ENCODE peak calls at places on chromosome 2, in six cellular contexts. One of them, this sample, is unnamed.

GRCh38 chr2:98155721-98156120 is 68.8 kb downstream of the VWA3B start:
- DNase-seq in AG09309: no peak
- DNase-seq in activated CD4-positive, CD25-positive, alpha-beta regulatory T cell: no peak
- DNase-seq in esophagus squamous epithelium: no peak
- DNase-seq in occipital lobe: no peak
- DNase-seq in nephron progenitor cell: no peak
- DNase-seq in this sample: no peak

GRCh38 chr2:84781942-84782716 is 98.8 kb downstream of the TRABD2A start:
- DNase-seq in AG09309: no peak
- DNase-seq in activated CD4-positive, CD25-positive, alpha-beta regulatory T cell: no peak
- DNase-seq in esophagus squamous epithelium: no peak
- DNase-seq in occipital lobe: no peak
- DNase-seq in nephron progenitor cell: no peak
- DNase-seq in this sample: no peak

GRCh38 chr2:240956935-240957655 is 41.3 kb upstream of the SNED1 start:
- DNase-seq in AG09309: no peak
- DNase-seq in activated CD4-positive, CD25-positive, alpha-beta regulatory T cell: no peak
- DNase-seq in esophagus squamous epithelium: no peak
- DNase-seq in occipital lobe: no peak
- DNase-seq in nephron progenitor cell: no peak
- DNase-seq in this sample: peak

GRCh38 chr2:147030966-147031760 is 813.7 kb upstream of the ACVR2A start:
- DNase-seq in AG09309: no peak
- DNase-seq in activated CD4-positive, CD25-positive, alpha-beta regulatory T cell: no peak
- DNase-seq in esophagus squamous epithelium: no peak
- DNase-seq in occipital lobe: no peak
- DNase-seq in nephron progenitor cell: no peak
- DNase-seq in this sample: no peak

GRCh38 chr2:150981826-150982225 is 279.8 kb downstream of the RBM43 start:
- DNase-seq in AG09309: no peak
- DNase-seq in activated CD4-positive, CD25-positive, alpha-beta regulatory T cell: no peak
- DNase-seq in esophagus squamous epithelium: no peak
- DNase-seq in occipital lobe: no peak
- DNase-seq in nephron progenitor cell: no peak
- DNase-seq in this sample: no peak

GRCh38 chr2:7648381-7648780 is 731.2 kb downstream of the RNF144A start:
- DNase-seq in AG09309: no peak
- DNase-seq in activated CD4-positive, CD25-positive, alpha-beta regulatory T cell: no peak
- DNase-seq in esophagus squamous epithelium: no peak
- DNase-seq in occipital lobe: no peak
- DNase-seq in nephron progenitor cell: no peak
- DNase-seq in this sample: no peak

GRCh38 chr2:10352361-10352760 is 49.7 kb downstream of the HPCAL1 start:
- DNase-seq in AG09309: no peak
- DNase-seq in activated CD4-positive, CD25-positive, alpha-beta regulatory T cell: no peak
- DNase-seq in esophagus squamous epithelium: no peak
- DNase-seq in occipital lobe: no peak
- DNase-seq in nephron progenitor cell: no peak
- DNase-seq in this sample: no peak

GRCh38 chr2:233353769-233354499 is at the start of gene DGKD:
- DNase-seq in AG09309: no peak
- DNase-seq in activated CD4-positive, CD25-positive, alpha-beta regulatory T cell: peak
- DNase-seq in esophagus squamous epithelium: no peak
- DNase-seq in occipital lobe: no peak
- DNase-seq in nephron progenitor cell: peak
- DNase-seq in this sample: peak

GRCh38 chr2:218981390-218982311 is 3.3 kb downstream of the FEV start:
- DNase-seq in AG09309: no peak
- DNase-seq in activated CD4-positive, CD25-positive, alpha-beta regulatory T cell: no peak
- DNase-seq in esophagus squamous epithelium: no peak
- DNase-seq in occipital lobe: no peak
- DNase-seq in nephron progenitor cell: peak
- DNase-seq in this sample: no peak

GRCh38 chr2:100241236-100241635 is 81.1 kb downstream of the LONRF2 start:
- DNase-seq in AG09309: no peak
- DNase-seq in activated CD4-positive, CD25-positive, alpha-beta regulatory T cell: no peak
- DNase-seq in esophagus squamous epithelium: no peak
- DNase-seq in occipital lobe: no peak
- DNase-seq in nephron progenitor cell: no peak
- DNase-seq in this sample: no peak

GRCh38 chr2:207088276-207088675 is 77.5 kb downstream of the KLF7 start:
- DNase-seq in AG09309: no peak
- DNase-seq in activated CD4-positive, CD25-positive, alpha-beta regulatory T cell: no peak
- DNase-seq in esophagus squamous epithelium: no peak
- DNase-seq in occipital lobe: no peak
- DNase-seq in nephron progenitor cell: no peak
- DNase-seq in this sample: no peak

GRCh38 chr2:10269711-10270610 is 32.7 kb upstream of the HPCAL1 start:
- DNase-seq in AG09309: no peak
- DNase-seq in activated CD4-positive, CD25-positive, alpha-beta regulatory T cell: no peak
- DNase-seq in esophagus squamous epithelium: no peak
- DNase-seq in occipital lobe: no peak
- DNase-seq in nephron progenitor cell: no peak
- DNase-seq in this sample: no peak

GRCh38 chr2:160035125-160035524 is 27.3 kb downstream of the PLA2R1 start:
- DNase-seq in AG09309: no peak
- DNase-seq in activated CD4-positive, CD25-positive, alpha-beta regulatory T cell: no peak
- DNase-seq in esophagus squamous epithelium: no peak
- DNase-seq in occipital lobe: no peak
- DNase-seq in nephron progenitor cell: no peak
- DNase-seq in this sample: no peak

GRCh38 chr2:101349893-101350662 is 37.2 kb downstream of the CREG2 start:
- DNase-seq in AG09309: no peak
- DNase-seq in activated CD4-positive, CD25-positive, alpha-beta regulatory T cell: no peak
- DNase-seq in esophagus squamous epithelium: no peak
- DNase-seq in occipital lobe: peak
- DNase-seq in nephron progenitor cell: no peak
- DNase-seq in this sample: no peak

GRCh38 chr2:102504833-102505232 is 31.8 kb downstream of the SLC9A4 start:
- DNase-seq in AG09309: no peak
- DNase-seq in activated CD4-positive, CD25-positive, alpha-beta regulatory T cell: no peak
- DNase-seq in esophagus squamous epithelium: no peak
- DNase-seq in occipital lobe: no peak
- DNase-seq in nephron progenitor cell: no peak
- DNase-seq in this sample: no peak

GRCh38 chr2:200655918-200656580 is 70.2 kb downstream of the AOX1 start:
- DNase-seq in AG09309: peak
- DNase-seq in activated CD4-positive, CD25-positive, alpha-beta regulatory T cell: no peak
- DNase-seq in esophagus squamous epithelium: no peak
- DNase-seq in occipital lobe: no peak
- DNase-seq in nephron progenitor cell: no peak
- DNase-seq in this sample: no peak

GRCh38 chr2:127479219-127479825 is 47.0 kb downstream of the IWS1 start:
- DNase-seq in AG09309: peak
- DNase-seq in activated CD4-positive, CD25-positive, alpha-beta regulatory T cell: no peak
- DNase-seq in esophagus squamous epithelium: no peak
- DNase-seq in occipital lobe: no peak
- DNase-seq in nephron progenitor cell: no peak
- DNase-seq in this sample: no peak

GRCh38 chr2:182726473-182726872 is 10.4 kb downstream of the DNAJC10 start:
- DNase-seq in AG09309: no peak
- DNase-seq in activated CD4-positive, CD25-positive, alpha-beta regulatory T cell: no peak
- DNase-seq in esophagus squamous epithelium: no peak
- DNase-seq in occipital lobe: no peak
- DNase-seq in nephron progenitor cell: no peak
- DNase-seq in this sample: no peak

GRCh38 chr2:46684661-46685060 is 205.3 kb downstream of the TMEM247 start:
- DNase-seq in AG09309: no peak
- DNase-seq in activated CD4-positive, CD25-positive, alpha-beta regulatory T cell: no peak
- DNase-seq in esophagus squamous epithelium: no peak
- DNase-seq in occipital lobe: no peak
- DNase-seq in nephron progenitor cell: no peak
- DNase-seq in this sample: no peak

GRCh38 chr2:203688798-203689197 is 17.6 kb upstream of the CD28 start:
- DNase-seq in AG09309: peak
- DNase-seq in activated CD4-positive, CD25-positive, alpha-beta regulatory T cell: no peak
- DNase-seq in esophagus squamous epithelium: no peak
- DNase-seq in occipital lobe: no peak
- DNase-seq in nephron progenitor cell: peak
- DNase-seq in this sample: peak

GRCh38 chr2:189638305-189639002 is 22.8 kb upstream of the ASNSD1 start:
- DNase-seq in AG09309: no peak
- DNase-seq in activated CD4-positive, CD25-positive, alpha-beta regulatory T cell: no peak
- DNase-seq in esophagus squamous epithelium: no peak
- DNase-seq in occipital lobe: no peak
- DNase-seq in nephron progenitor cell: no peak
- DNase-seq in this sample: no peak

GRCh38 chr2:13005761-13006336 is 289.1 kb downstream of the TRIB2 start:
- DNase-seq in AG09309: no peak
- DNase-seq in activated CD4-positive, CD25-positive, alpha-beta regulatory T cell: no peak
- DNase-seq in esophagus squamous epithelium: no peak
- DNase-seq in occipital lobe: no peak
- DNase-seq in nephron progenitor cell: no peak
- DNase-seq in this sample: no peak

GRCh38 chr2:28276076-28276618 is 116.5 kb upstream of the FOSL2 start:
- DNase-seq in AG09309: peak
- DNase-seq in activated CD4-positive, CD25-positive, alpha-beta regulatory T cell: no peak
- DNase-seq in esophagus squamous epithelium: no peak
- DNase-seq in occipital lobe: no peak
- DNase-seq in nephron progenitor cell: no peak
- DNase-seq in this sample: no peak

GRCh38 chr2:44906972-44907371 is 34.5 kb upstream of the SIX3 start:
- DNase-seq in AG09309: no peak
- DNase-seq in activated CD4-positive, CD25-positive, alpha-beta regulatory T cell: no peak
- DNase-seq in esophagus squamous epithelium: no peak
- DNase-seq in occipital lobe: no peak
- DNase-seq in nephron progenitor cell: no peak
- DNase-seq in this sample: no peak

GRCh38 chr2:8685697-8686358 is 4.0 kb downstream of the ID2 start:
- DNase-seq in AG09309: no peak
- DNase-seq in activated CD4-positive, CD25-positive, alpha-beta regulatory T cell: peak
- DNase-seq in esophagus squamous epithelium: no peak
- DNase-seq in occipital lobe: peak
- DNase-seq in nephron progenitor cell: peak
- DNase-seq in this sample: peak

GRCh38 chr2:11642972-11643371 is 27.0 kb downstream of the NTSR2 start:
- DNase-seq in AG09309: no peak
- DNase-seq in activated CD4-positive, CD25-positive, alpha-beta regulatory T cell: no peak
- DNase-seq in esophagus squamous epithelium: no peak
- DNase-seq in occipital lobe: no peak
- DNase-seq in nephron progenitor cell: no peak
- DNase-seq in this sample: no peak

GRCh38 chr2:33011941-33012340 is 65.2 kb downstream of the LTBP1 start:
- DNase-seq in AG09309: no peak
- DNase-seq in activated CD4-positive, CD25-positive, alpha-beta regulatory T cell: no peak
- DNase-seq in esophagus squamous epithelium: no peak
- DNase-seq in occipital lobe: no peak
- DNase-seq in nephron progenitor cell: no peak
- DNase-seq in this sample: no peak

GRCh38 chr2:196991061-196991460 is 64.6 kb upstream of the PGAP1 start:
- DNase-seq in AG09309: no peak
- DNase-seq in activated CD4-positive, CD25-positive, alpha-beta regulatory T cell: no peak
- DNase-seq in esophagus squamous epithelium: no peak
- DNase-seq in occipital lobe: no peak
- DNase-seq in nephron progenitor cell: no peak
- DNase-seq in this sample: no peak

GRCh38 chr2:203070615-203071547 is 56.2 kb downstream of the NBEAL1 start:
- DNase-seq in AG09309: no peak
- DNase-seq in activated CD4-positive, CD25-positive, alpha-beta regulatory T cell: no peak
- DNase-seq in esophagus squamous epithelium: no peak
- DNase-seq in occipital lobe: no peak
- DNase-seq in nephron progenitor cell: no peak
- DNase-seq in this sample: no peak

GRCh38 chr2:111897924-111898702 is at the start of gene MERTK:
- DNase-seq in AG09309: no peak
- DNase-seq in activated CD4-positive, CD25-positive, alpha-beta regulatory T cell: no peak
- DNase-seq in esophagus squamous epithelium: no peak
- DNase-seq in occipital lobe: peak
- DNase-seq in nephron progenitor cell: peak
- DNase-seq in this sample: peak